ENCODE peak calls at places on chromosome 9, in four cellular contexts. R, F, Z and V are unnamed samples. For H3K9me3, the result is how much of the 10 kb centered on the place peaks cover.

GRCh38 chr9:35728041-35728971 is 3.7 kb downstream of the TLN1 start:
- DNase-seq in R (peak), F (peak), Z (peak), V (no peak)

GRCh38 chr9:18717751-18718150 is 243.8 kb downstream of the ADAMTSL1 start:
- DNase-seq in R (no peak), F (no peak), Z (no peak), V (no peak)

GRCh38 chr9:20728493-20729220 is 44.6 kb downstream of the FOCAD start:
- DNase-seq in R (no peak), F (no peak), Z (no peak), V (no peak)

GRCh38 chr9:38335686-38336085 is 56.8 kb upstream of the ALDH1B1 start:
- DNase-seq in R (no peak), F (no peak), Z (no peak), V (no peak)

GRCh38 chr9:72733896-72734295 is 212.5 kb downstream of the TMC1 start:
- DNase-seq in R (no peak), F (no peak), Z (no peak), V (no peak)

GRCh38 chr9:12753931-12754330 is 20.9 kb upstream of the LURAP1L start:
- DNase-seq in R (no peak), F (no peak), Z (no peak), V (no peak)

GRCh38 chr9:120481842-120482241 is 98.1 kb downstream of the CDK5RAP2 start:
- DNase-seq in R (no peak), F (no peak), Z (no peak), V (no peak)

GRCh38 chr9:72809586-72809985 is 143.3 kb downstream of the ALDH1A1 start:
- DNase-seq in R (no peak), F (no peak), Z (no peak), V (no peak)

GRCh38 chr9:127314911-127315310 is 50.3 kb downstream of the GARNL3 start:
- DNase-seq in R (no peak), F (no peak), Z (no peak), V (no peak)

GRCh38 chr9:7212101-7212500 is 454.3 kb downstream of the KDM4C start:
- DNase-seq in R (no peak), F (no peak), Z (no peak), V (no peak)

GRCh38 chr9:95666096-95666784 is 149.5 kb upstream of the PTCH1 start:
- DNase-seq in R (no peak), F (no peak), Z (no peak), V (no peak)

GRCh38 chr9:135116892-135117680 is 29.6 kb downstream of the OLFM1 start:
- DNase-seq in R (no peak), F (no peak), Z (no peak), V (no peak)

GRCh38 chr9:132372177-132373095 is 17.6 kb upstream of the SETX start:
- DNase-seq in R (peak), F (no peak), Z (no peak), V (no peak)

GRCh38 chr9:82447343-82447742 is 458.8 kb downstream of the SPATA31D1 start:
- DNase-seq in R (no peak), F (no peak), Z (no peak), V (no peak)

GRCh38 chr9:82445556-82445955 is 457.0 kb downstream of the SPATA31D1 start:
- DNase-seq in R (no peak), F (no peak), Z (no peak), V (no peak)

GRCh38 chr9:82438581-82438980 is 450.0 kb downstream of the SPATA31D1 start:
- DNase-seq in R (no peak), F (no peak), Z (no peak), V (no peak)

DNA sequence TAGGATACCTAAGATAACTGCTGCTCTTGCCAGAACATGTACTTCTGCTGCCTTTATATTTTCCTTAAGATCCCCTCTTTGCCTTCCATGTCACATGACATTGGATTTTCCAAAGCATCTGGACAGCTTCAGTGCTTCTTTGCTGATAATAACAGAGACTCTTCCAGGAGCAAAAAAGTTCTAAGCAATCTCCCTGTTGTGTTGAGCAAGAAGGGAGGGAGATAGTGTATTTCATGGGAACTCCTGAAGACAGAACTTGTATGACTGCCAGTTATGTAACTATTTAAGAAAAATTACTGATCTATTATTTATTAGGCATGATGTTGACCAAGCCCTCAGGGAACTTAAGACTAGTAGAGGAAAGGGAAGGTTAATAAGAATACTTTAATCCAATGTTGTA is 454.7 kb downstream of the SPATA31D1 start:
- DNase-seq in R (no peak), F (no peak), Z (no peak), V (no peak)
- H3K9me3 ChIP-seq in R (under half), F (half or more), Z (under half), V (under half)

DNA sequence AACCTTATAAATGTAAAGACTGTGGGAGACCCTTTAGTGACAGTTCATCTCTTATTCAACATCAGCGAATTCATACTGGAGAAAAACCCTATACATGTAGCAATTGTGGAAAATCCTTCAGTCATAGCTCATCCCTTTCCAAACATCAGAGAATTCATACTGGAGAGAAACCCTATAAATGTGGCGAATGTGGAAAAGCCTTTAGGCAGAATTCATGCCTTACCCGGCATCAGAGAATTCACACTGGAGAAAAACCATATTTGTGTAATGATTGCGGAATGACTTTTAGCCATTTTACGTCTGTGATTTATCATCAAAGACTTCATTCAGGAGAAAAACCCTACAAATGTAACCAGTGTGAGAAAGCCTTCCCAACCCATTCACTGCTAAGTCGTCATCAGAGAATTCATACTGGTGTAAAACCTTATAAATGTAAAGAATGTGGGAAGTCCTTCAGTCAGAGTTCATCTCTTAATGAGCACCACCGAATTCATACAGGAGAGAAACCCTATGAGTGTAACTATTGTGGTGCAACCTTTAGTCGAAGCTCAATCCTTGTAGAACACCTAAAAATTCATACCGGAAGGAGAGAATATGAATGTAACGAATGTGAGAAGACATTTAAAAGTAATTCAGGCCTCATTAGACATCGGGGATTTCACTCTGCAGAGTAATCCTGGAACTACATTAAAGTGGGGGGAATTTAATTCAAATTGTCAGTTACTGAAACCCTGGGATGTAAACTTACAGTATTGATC is 17.7 kb downstream of the ZNF483 start:
- DNase-seq in R (no peak), F (no peak), Z (no peak), V (no peak)
- H3K9me3 ChIP-seq in R (half or more), F (half or more), Z (half or more), V (under half)

DNA sequence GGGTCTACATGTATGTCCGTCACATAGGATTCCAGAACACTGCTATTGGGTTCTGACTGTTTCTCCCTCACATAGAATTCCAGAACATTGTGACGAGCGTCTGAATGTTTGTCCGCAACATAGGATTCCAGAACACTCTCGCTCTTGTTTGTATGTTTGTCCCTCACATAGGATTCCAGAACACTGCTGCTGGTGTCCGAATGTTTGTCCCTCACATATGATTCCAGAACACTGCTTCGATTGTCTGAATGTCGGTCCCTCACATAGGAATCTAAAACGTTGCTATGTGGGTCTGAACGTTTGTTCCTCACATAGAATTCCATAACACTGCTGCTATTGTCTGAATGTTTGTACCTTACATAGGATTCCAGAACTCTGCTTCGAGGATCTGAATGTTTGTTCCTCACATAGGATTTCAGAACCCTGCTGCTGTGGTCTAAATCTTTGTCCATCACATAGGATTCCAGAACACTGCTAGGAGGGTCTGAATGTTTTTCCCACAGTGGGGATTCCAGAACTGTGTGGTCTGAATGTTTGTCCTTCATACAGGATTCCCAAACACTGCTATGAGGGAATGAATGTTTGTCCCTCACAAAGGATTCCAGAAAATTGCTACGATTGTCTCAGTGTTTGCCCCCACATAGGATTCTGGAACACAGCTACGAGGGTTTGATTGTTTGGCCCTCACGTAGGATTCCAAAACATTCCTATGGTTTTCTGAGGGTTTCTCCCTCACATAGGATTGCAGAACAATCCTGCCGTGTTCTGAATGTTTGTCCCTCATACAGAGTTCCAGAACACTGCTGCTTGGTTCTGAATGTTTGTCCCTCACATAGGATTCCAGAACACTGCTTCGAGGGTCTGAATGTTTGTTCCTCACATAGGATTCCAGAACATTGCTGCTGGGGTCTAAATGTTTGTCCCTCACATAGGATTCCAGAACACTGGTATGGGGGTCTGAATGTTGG is 220.5 kb downstream of the FOXD4L6 start:
- DNase-seq in R (no peak), F (no peak), Z (no peak), V (no peak)
- H3K9me3 ChIP-seq in R (half or more), F (half or more), Z (under half), V (under half)

DNA sequence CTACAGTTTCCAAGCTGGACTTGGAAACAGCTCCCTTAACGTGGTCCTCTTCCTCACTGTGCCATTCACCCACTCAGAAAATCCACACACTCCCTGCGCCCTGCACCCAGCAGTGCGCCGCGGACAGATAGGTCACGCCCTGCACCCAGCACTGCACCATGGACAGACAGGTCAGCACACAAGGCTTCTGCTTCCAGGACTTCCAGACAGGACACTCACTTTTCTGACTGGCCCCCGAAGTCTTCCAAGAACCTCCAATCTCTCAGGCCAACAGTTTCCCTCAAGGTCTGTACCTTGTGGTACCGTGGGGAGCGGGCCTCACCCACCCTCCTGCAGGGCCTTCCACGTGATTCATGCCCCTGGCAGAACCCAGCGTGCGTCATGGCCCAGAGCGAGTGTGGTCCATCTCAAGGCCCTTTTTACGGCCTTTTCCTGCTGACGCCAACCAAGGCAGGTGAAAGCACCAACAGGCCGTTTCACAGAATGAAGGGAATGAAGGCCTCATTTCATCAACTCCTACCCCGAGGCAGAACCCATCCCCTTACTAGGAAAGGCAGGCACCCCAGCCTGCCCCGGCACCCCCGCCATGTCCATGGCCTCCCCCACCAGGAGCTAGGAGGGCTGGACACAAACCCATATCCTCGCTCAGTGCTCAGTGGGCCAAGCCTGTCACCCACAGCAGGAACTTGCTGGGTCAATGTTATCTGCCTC is 17.3 kb downstream of the VAV2 start:
- DNase-seq in R (no peak), F (peak), Z (no peak), V (no peak)
- H3K9me3 ChIP-seq in R (under half), F (under half), Z (under half), V (under half)

GRCh38 chr9:70049672-70050271 is 6.1 kb downstream of the MAMDC2 start:
- DNase-seq in R (peak), F (no peak), Z (no peak), V (no peak)
- H3K9me3 ChIP-seq in R (under half), F (under half), Z (under half), V (under half)

GRCh38 chr9:96751815-96752214 is 26.1 kb downstream of the ZNF510 start:
- DNase-seq in R (no peak), F (no peak), Z (no peak), V (no peak)
- H3K9me3 ChIP-seq in R (under half), F (half or more), Z (under half), V (under half)